ENCODE peak calls at places on chromosomes 3 and 15, in eight cellular contexts. W is ovary, H is neural progenitor cell, R is mammary epithelial cell, C is tibial nerve, A is sigmoid colon, I is RWPE1, X is trophoblast cell. T is an unnamed sample.

GRCh38 chr3:72446406-72447058 is 401.7 kb downstream of the SHQ1 start:
- DNase-seq in I (peak), R (peak), H (no peak), C (peak), X (peak), W (no peak), A (no peak), T (peak)

GRCh38 chr15:40273428-40273827 is 9.4 kb downstream of the ANKRD63 start:
- DNase-seq in I (no peak), X (no peak), H (no peak), W (no peak), C (no peak), A (no peak), R (no peak), T (no peak)

GRCh38 chr3:129567176-129567705 is 24.3 kb downstream of the H1-8 start:
- DNase-seq in H (no peak), A (no peak), W (peak), I (no peak), R (no peak), X (no peak), C (no peak), T (no peak)

GRCh38 chr3:46905661-46906451 is 28.3 kb downstream of the PTH1R start:
- DNase-seq in A (peak), R (no peak), H (no peak), W (peak), I (no peak), C (no peak), X (no peak), T (no peak)

GRCh38 chr3:128195802-128196201 is 42.5 kb downstream of the EEFSEC start:
- DNase-seq in W (no peak), I (no peak), C (no peak), X (no peak), H (no peak), A (no peak), R (no peak), T (no peak)

GRCh38 chr3:183114779-183115178 is 15.5 kb upstream of the MCCC1 start:
- DNase-seq in X (no peak), A (no peak), R (no peak), C (no peak), H (peak), W (no peak), I (no peak), T (no peak)

GRCh38 chr3:18445421-18446066 is 20.4 kb upstream of the SATB1 start:
- DNase-seq in H (peak), A (peak), I (no peak), C (no peak), W (no peak), X (no peak), R (no peak), T (no peak)

GRCh38 chr15:83700082-83700481 is 46.2 kb downstream of the ADAMTSL3 start:
- DNase-seq in R (no peak), W (no peak), A (no peak), I (no peak), X (no peak), C (no peak), H (no peak), T (no peak)

GRCh38 chr3:53084310-53085001 is 38.6 kb upstream of the SFMBT1 start:
- DNase-seq in R (no peak), W (peak), C (no peak), X (no peak), A (no peak), I (no peak), H (no peak), T (peak)

GRCh38 chr15:58021332-58022230 is 43.9 kb downstream of the ALDH1A2 start:
- DNase-seq in H (no peak), I (no peak), C (no peak), W (no peak), A (no peak), R (no peak), X (no peak), T (no peak)

GRCh38 chr15:58016776-58017175 is 48.7 kb downstream of the ALDH1A2 start:
- DNase-seq in A (no peak), C (no peak), H (no peak), I (no peak), R (no peak), X (no peak), W (no peak), T (no peak)

GRCh38 chr15:58017869-58018268 is 47.6 kb downstream of the ALDH1A2 start:
- DNase-seq in W (no peak), R (no peak), C (no peak), A (no peak), H (no peak), X (no peak), I (no peak), T (no peak)

GRCh38 chr15:58015565-58015964 is 49.9 kb downstream of the ALDH1A2 start:
- DNase-seq in X (no peak), R (peak), A (no peak), W (no peak), H (no peak), C (no peak), I (no peak), T (peak)

GRCh38 chr15:58019503-58020376 is 45.8 kb downstream of the ALDH1A2 start:
- DNase-seq in R (peak), W (no peak), H (no peak), X (no peak), C (no peak), I (peak), A (no peak), T (peak)
- H3K27ac ChIP-seq in R (peak), W (no peak), H (no peak), X (no peak), C (no peak), I (no peak), A (no peak), T (peak)

GRCh38 chr3:177146646-177147045 is 50.6 kb downstream of the TBL1XR1 start:
- DNase-seq in A (no peak), H (no peak), X (peak), R (no peak), C (no peak), I (no peak), W (no peak), T (peak)
- H3K27ac ChIP-seq in A (no peak), H (no peak), X (no peak), R (no peak), C (no peak), I (no peak), W (no peak), T (no peak)

GRCh38 chr3:112813723-112814171 is 32.9 kb downstream of the CD200R1L start:
- DNase-seq in X (peak), I (no peak), R (no peak), W (no peak), A (no peak), C (peak), H (no peak), T (peak)

GRCh38 chr3:112813016-112813415 is 33.6 kb downstream of the CD200R1L start:
- DNase-seq in W (no peak), A (no peak), C (no peak), H (no peak), X (no peak), I (no peak), R (no peak), T (no peak)

GRCh38 chr3:112815981-112816380 is 30.7 kb downstream of the CD200R1L start:
- DNase-seq in R (peak), H (no peak), A (no peak), C (no peak), W (no peak), X (no peak), I (no peak), T (peak)

GRCh38 chr3:112811917-112812660 is 34.6 kb downstream of the CD200R1L start:
- DNase-seq in R (no peak), A (peak), C (no peak), W (no peak), X (no peak), H (no peak), I (no peak), T (no peak)

DNA sequence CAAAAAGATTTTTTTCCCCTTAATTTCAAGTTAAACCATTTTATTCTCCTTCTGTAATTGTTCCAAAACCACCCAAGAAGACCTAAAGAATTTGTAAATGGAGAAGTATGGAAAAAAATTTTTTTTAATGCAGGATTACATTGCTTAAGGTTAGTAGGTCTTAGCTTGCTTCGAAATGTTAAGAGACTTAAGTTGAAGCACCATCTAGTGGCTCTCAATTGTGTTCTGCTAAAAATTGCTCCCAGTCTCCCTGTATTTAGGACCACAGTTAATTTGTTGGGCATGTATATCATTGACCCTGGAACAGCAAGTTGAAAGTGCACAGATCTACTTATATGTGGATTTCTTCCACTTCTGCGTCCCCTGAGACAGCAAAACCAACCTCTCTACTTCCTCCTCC is 32.4 kb downstream of the CD200R1L start:
- DNase-seq in R (peak), A (no peak), H (peak), C (peak), I (peak), X (peak), W (no peak), T (peak)
- H3K27ac ChIP-seq in R (no peak), A (no peak), H (no peak), C (peak), I (no peak), X (no peak), W (no peak), T (peak)

DNA sequence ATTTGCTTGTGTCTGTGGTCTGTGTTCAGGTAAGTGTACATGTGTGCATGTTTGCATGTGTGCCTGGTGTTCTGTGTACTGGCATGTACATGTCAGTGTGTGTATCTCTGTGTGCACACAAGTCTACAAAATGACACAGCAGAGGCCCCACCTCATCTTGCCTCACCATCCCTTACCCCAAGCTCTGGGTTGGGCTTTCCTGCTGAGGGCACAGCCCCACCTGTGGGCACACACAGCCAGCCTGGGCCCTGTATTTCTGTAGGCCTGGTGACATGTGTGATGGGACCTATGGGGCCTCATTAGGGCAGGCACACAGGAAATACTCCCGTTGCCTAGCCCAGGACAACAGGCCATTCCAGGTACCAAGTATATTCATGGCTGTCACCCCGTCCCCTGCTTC is 13.5 kb downstream of the VIPR1 start:
- DNase-seq in W (no peak), X (no peak), I (no peak), H (no peak), C (no peak), R (no peak), A (no peak), T (no peak)
- H3K27ac ChIP-seq in W (no peak), X (no peak), I (peak), H (no peak), C (no peak), R (peak), A (no peak), T (no peak)

DNA sequence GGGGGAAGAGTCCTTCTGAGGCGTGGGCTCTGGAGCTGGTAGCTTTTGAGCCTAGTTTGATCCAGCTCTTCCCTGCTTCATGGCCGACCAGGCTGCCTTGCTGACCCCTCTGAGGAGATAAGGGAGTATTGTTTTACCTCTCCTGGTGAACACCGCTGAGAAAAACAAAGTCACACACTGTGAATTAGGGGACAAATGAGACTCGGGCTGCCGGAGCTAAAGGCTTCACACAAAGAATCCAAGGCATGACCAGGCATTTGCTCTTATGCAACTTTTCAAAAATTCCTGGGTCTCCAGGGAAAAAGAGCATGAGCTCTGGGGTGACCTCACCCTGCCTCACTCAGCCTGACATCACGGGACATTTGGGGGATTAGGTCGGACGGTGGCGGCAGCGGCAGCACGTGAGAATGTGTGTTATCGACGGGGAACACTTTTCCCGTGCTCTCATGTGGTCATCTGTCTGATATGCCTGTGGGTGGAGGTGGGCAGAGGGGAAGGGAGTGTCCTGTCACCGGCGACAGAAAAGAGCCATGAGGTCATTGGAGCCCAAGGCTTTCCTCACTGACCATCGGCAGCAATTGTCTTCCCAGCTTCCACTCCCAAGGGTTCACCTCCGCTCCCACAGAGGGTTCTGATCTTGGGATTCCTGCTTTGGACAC is 61.0 kb downstream of the TMEM44 start:
- DNase-seq in R (peak), C (peak), A (peak), I (peak), X (peak), W (no peak), H (peak), T (peak)
- H3K27ac ChIP-seq in R (no peak), C (peak), A (peak), I (peak), X (peak), W (no peak), H (no peak), T (peak)

DNA sequence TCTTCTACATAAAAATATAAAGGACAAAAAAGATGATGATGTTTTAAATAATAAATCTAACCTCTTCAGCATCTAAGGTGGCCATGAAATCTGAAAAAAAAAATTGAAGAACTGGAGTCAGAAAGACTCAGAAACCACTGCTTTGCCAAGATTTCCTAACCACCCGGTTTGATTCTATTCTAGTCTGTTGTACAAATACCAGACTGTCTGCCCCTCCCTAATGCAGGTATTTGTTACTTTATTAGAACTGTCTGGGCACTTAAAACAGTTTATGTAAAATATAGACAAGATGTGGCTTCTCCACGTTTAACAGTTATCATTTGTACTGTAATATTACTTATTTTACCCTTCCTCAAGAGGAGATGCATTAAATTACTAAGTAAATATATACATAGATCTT is 48.8 kb downstream of the UACA start:
- DNase-seq in W (no peak), X (peak), A (no peak), I (peak), C (no peak), H (no peak), R (peak), T (peak)
- H3K27ac ChIP-seq in W (peak), X (peak), A (peak), I (no peak), C (peak), H (no peak), R (peak), T (peak)